ENCODE peak calls at places on chromosome 20, in nine cellular contexts. T is transverse colon; V is mucosa of descending colon; H is IMR-90; Z is stomach; K is cardiac muscle cell; M is trophoblast cell; L is CD4-positive, alpha-beta memory T cell; F is left ventricle myocardium inferior. Q is an unnamed sample.

GRCh38 chr20:51094221-51094620 is 71.3 kb upstream of the KCNG1 start:
- DNase-seq in F (no peak), T (no peak), M (no peak), L (no peak), K (peak; percentile 48), Z (no peak), H (no peak), V (no peak), Q (no peak)

GRCh38 chr20:61810066-61810708 is 255.5 kb downstream of the TAF4 start:
- DNase-seq in V (peak; percentile 31), F (no peak), M (no peak), K (no peak), T (no peak), L (no peak), Z (no peak), H (no peak), Q (no peak)

GRCh38 chr20:53556267-53556897 is 37.3 kb downstream of the ZNF217 start:
- DNase-seq in H (no peak), M (no peak), K (no peak), T (no peak), V (no peak), L (no peak), F (no peak), Z (no peak), Q (no peak)

GRCh38 chr20:59495166-59495565 is 109.2 kb upstream of the PHACTR3 start:
- DNase-seq in K (no peak), M (no peak), F (no peak), L (no peak), V (no peak), T (no peak), Z (no peak), H (no peak), Q (no peak)

GRCh38 chr20:298755-299391 is 1.5 kb downstream of the ZCCHC3 start:
- DNase-seq in F (no peak), M (no peak), V (no peak), L (no peak), K (no peak), Z (no peak), H (no peak), T (no peak), Q (no peak)

GRCh38 chr20:49219924-49220831 is 962 bp downstream of the DDX27 start:
- DNase-seq in F (no peak), L (no peak), T (no peak), M (no peak), V (peak; percentile 57), K (peak; percentile 3), Z (no peak), H (no peak), Q (no peak)

GRCh38 chr20:34337982-34338756 is 24.9 kb upstream of the ITCH start:
- DNase-seq in M (no peak), F (no peak), H (no peak), Z (no peak), T (peak; percentile 37), L (peak; percentile 32), K (no peak), V (no peak), Q (no peak)

GRCh38 chr20:8943638-8944037 is 125.2 kb upstream of the PLCB4 start:
- DNase-seq in L (no peak), V (no peak), Z (no peak), M (no peak), H (no peak), F (no peak), T (no peak), K (no peak), Q (no peak)

GRCh38 chr20:37990571-37991151 is 42.6 kb downstream of the TTI1 start:
- DNase-seq in F (peak; percentile 71), Z (peak; percentile 71), K (peak; percentile 68), V (peak; percentile 75), M (no peak), L (peak; percentile 45), T (peak; percentile 76), H (peak; percentile 78), Q (no peak)

GRCh38 chr20:33668087-33668790 is 1.5 kb downstream of the ACTL10 start:
- DNase-seq in Z (peak; percentile 88), K (peak; percentile 78), F (peak; percentile 76), T (no peak), L (no peak), V (peak; percentile 47), H (no peak), M (no peak), Q (peak; percentile 73)

GRCh38 chr20:42744756-42745465 is 444.8 kb downstream of the PTPRT start:
- DNase-seq in T (no peak), F (no peak), V (no peak), H (no peak), K (no peak), Z (no peak), L (no peak), M (no peak), Q (no peak)

GRCh38 chr20:10541668-10542411 is 106.7 kb downstream of the SLX4IP start:
- DNase-seq in K (no peak), L (no peak), H (no peak), Z (no peak), F (no peak), T (no peak), M (no peak), V (no peak), Q (no peak)

GRCh38 chr20:38272961-38273360 is 12.4 kb upstream of the KIAA1755 start:
- DNase-seq in Z (no peak), K (no peak), F (no peak), L (no peak), M (peak; percentile 22), T (no peak), V (no peak), H (peak; percentile 88), Q (no peak)

GRCh38 chr20:40689943-40690835 is 1.2 kb upstream of the MAFB start:
- DNase-seq in Z (peak; percentile 90), M (peak; percentile 83), T (peak; percentile 83), L (peak; percentile 40), V (peak; percentile 85), H (peak; percentile 79), F (peak; percentile 93), K (peak; percentile 93), Q (no peak)

GRCh38 chr20:30985386-30985785 is 272.1 kb upstream of the DEFB115 start:
- DNase-seq in V (peak; percentile 28), F (no peak), T (no peak), H (no peak), L (no peak), Z (no peak), K (no peak), M (no peak), Q (no peak)

GRCh38 chr20:62539208-62539607 is 63.4 kb upstream of the GATA5 start:
- DNase-seq in F (no peak), L (no peak), T (no peak), H (no peak), K (no peak), V (no peak), M (no peak), Z (no peak), Q (no peak)

GRCh38 chr20:62703853-62704228 is 4.8 kb upstream of the NTSR1 start:
- DNase-seq in T (no peak), H (no peak), K (no peak), M (no peak), V (no peak), Z (no peak), L (no peak), F (no peak), Q (no peak)

GRCh38 chr20:55880361-55880760 is 125.0 kb downstream of the CBLN4 start:
- DNase-seq in H (no peak), M (no peak), L (no peak), F (no peak), K (no peak), T (peak; percentile 17), V (no peak), Z (no peak), Q (no peak)
- H3K9me3 ChIP-seq in H (peaks cover 15% of the 10 kb centered on the region), M (peaks cover 2% of the 10 kb centered on the region), L (no peaks in the 10 kb centered on the region), F (no peaks in the 10 kb centered on the region), K (peaks cover 3% of the 10 kb centered on the region), T (no peaks in the 10 kb centered on the region), V (no peaks in the 10 kb centered on the region), Z (no peaks in the 10 kb centered on the region), Q (no peaks in the 10 kb centered on the region)

GRCh38 chr20:55540013-55540412 is 465.3 kb downstream of the CBLN4 start:
- DNase-seq in T (no peak), M (no peak), H (no peak), L (no peak), K (no peak), F (no peak), V (no peak), Z (no peak), Q (no peak)

GRCh38 chr20:55540486-55540885 is 464.8 kb downstream of the CBLN4 start:
- DNase-seq in V (no peak), Z (no peak), H (no peak), L (no peak), T (no peak), K (no peak), F (no peak), M (no peak), Q (no peak)

DNA sequence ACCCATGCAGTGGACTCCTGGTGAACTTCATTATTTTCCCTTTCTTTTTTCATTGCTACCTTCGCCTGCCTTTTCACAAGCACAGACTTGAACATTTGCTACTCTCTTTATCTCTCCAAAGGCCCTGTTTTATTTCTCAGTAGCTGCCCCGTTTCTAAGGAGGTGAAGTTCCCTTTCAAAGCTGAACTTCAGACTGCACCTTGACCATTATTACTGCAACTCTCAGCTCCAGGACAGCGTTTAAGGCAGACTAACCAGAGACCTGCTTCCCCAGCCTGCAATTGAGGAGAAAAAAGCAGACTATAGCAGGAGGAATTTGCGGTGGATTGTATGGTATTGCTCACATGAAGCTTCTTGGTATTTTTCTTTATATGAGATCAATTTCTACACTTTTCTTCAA is 460.7 kb downstream of the CBLN4 start:
- DNase-seq in L (no peak), K (no peak), T (no peak), V (no peak), H (no peak), M (no peak), F (no peak), Z (no peak), Q (no peak)
- H3K9me3 ChIP-seq in L (no peaks in the 10 kb centered on the region), K (no peaks in the 10 kb centered on the region), T (no peaks in the 10 kb centered on the region), V (no peaks in the 10 kb centered on the region), H (peaks cover 16% of the 10 kb centered on the region), M (no peaks in the 10 kb centered on the region), F (no peaks in the 10 kb centered on the region), Z (no peaks in the 10 kb centered on the region), Q (no peaks in the 10 kb centered on the region)

GRCh38 chr20:35496481-35496880 is 33.0 kb downstream of the C20orf173 start:
- DNase-seq in Z (no peak), T (no peak), F (no peak), L (no peak), H (no peak), M (no peak), V (no peak), K (no peak), Q (no peak)
- H3K9me3 ChIP-seq in Z (no peaks in the 10 kb centered on the region), T (no peaks in the 10 kb centered on the region), F (no peaks in the 10 kb centered on the region), L (no peaks in the 10 kb centered on the region), H (no peaks in the 10 kb centered on the region), M (peaks cover 2% of the 10 kb centered on the region), V (no peaks in the 10 kb centered on the region), K (no peaks in the 10 kb centered on the region), Q (no peaks in the 10 kb centered on the region)

DNA sequence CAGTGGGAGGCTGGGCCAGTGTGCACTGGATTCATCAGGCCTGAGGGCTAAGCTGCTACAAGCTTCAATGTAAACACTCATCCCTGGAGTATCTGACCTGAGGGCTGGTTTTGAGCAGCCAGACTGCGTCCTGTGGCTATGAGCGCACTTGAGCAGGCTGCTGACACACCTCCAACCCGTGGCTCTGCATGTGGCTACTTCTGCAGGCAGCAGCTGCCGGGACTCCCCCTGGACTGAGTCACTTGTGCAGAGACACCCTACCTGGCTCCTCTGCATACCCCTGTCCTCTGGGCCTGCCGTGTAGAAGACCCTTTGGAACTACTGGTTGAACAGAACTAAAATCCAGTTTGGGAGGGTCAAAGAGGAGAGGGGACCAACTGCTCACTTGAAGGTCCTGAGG is 172.0 kb downstream of the SCP2D1 start:
- DNase-seq in L (no peak), K (no peak), Z (no peak), H (no peak), V (no peak), M (peak; percentile 97), T (no peak), F (no peak), Q (no peak)
- H3K9me3 ChIP-seq in L (no peaks in the 10 kb centered on the region), K (no peaks in the 10 kb centered on the region), Z (no peaks in the 10 kb centered on the region), H (peaks cover 36% of the 10 kb centered on the region), V (no peaks in the 10 kb centered on the region), M (peaks cover 3% of the 10 kb centered on the region), T (no peaks in the 10 kb centered on the region), F (no peaks in the 10 kb centered on the region), Q (no peaks in the 10 kb centered on the region)

Q was measured in T-helper 17 cell.